ENCODE peak calls at places on chromosome 5, in eight cellular contexts. O is spleen, I is endothelial cell of umbilical vein, H is HCT116, T is suprapubic skin, B is H54, Q is A549, Z is uterus. R is an unnamed sample.

GRCh38 chr5:98700730-98701129 is 72.7 kb upstream of the RGMB start:
- DNase-seq in O (no peak), I (no peak), H (no peak), T (no peak), B (no peak), Q (no peak), Z (no peak), R (no peak)

GRCh38 chr5:78587081-78587774 is 61.3 kb downstream of the LHFPL2 start:
- DNase-seq in O (no peak), I (no peak), H (no peak), T (no peak), B (no peak), Q (no peak), Z (no peak), R (peak)

GRCh38 chr5:169527863-169528262 is 55.7 kb upstream of the SPDL1 start:
- DNase-seq in O (no peak), I (no peak), H (no peak), T (no peak), B (no peak), Q (no peak), Z (no peak), R (no peak)

GRCh38 chr5:148740966-148741742 is 85.3 kb upstream of the ADRB2 start:
- DNase-seq in O (no peak), I (peak), H (peak), T (no peak), B (peak), Q (peak), Z (no peak), R (peak)

GRCh38 chr5:126516133-126516532 is 78.9 kb downstream of the ALDH7A1 start:
- DNase-seq in O (no peak), I (no peak), H (no peak), T (no peak), B (no peak), Q (no peak), Z (no peak), R (no peak)

GRCh38 chr5:29238115-29238514 is 1955.4 kb upstream of the CDH6 start:
- DNase-seq in O (no peak), I (no peak), H (no peak), T (no peak), B (no peak), Q (no peak), Z (no peak), R (no peak)

GRCh38 chr5:134053840-134054338 is 49.1 kb upstream of the VDAC1 start:
- DNase-seq in O (no peak), I (no peak), H (peak), T (no peak), B (peak), Q (no peak), Z (no peak), R (no peak)

GRCh38 chr5:110951373-110951791 is 120.1 kb upstream of the TSLP start:
- DNase-seq in O (no peak), I (no peak), H (no peak), T (no peak), B (no peak), Q (no peak), Z (no peak), R (no peak)

GRCh38 chr5:74956278-74956677 is 90.1 kb upstream of the FAM169A start:
- DNase-seq in O (no peak), I (no peak), H (no peak), T (no peak), B (no peak), Q (no peak), Z (no peak), R (no peak)

GRCh38 chr5:129217179-129217578 is 122.6 kb downstream of the ISOC1 start:
- DNase-seq in O (no peak), I (no peak), H (no peak), T (no peak), B (no peak), Q (no peak), Z (no peak), R (no peak)

GRCh38 chr5:172740483-172741205 is 30.4 kb downstream of the DUSP1 start:
- DNase-seq in O (no peak), I (no peak), H (no peak), T (peak), B (peak), Q (peak), Z (peak), R (no peak)

GRCh38 chr5:128896675-128897074 is 68.6 kb upstream of the SLC27A6 start:
- DNase-seq in O (no peak), I (peak), H (no peak), T (no peak), B (no peak), Q (no peak), Z (no peak), R (no peak)

GRCh38 chr5:86909461-86909881 is 291.7 kb downstream of the COX7C start:
- DNase-seq in O (no peak), I (no peak), H (no peak), T (no peak), B (no peak), Q (peak), Z (no peak), R (no peak)

GRCh38 chr5:79236970-79237734 is 1.2 kb downstream of the JMY start:
- DNase-seq in O (peak), I (peak), H (no peak), T (peak), B (no peak), Q (peak), Z (peak), R (peak)

GRCh38 chr5:90293931-90294330 is 115.6 kb downstream of the CETN3 start:
- DNase-seq in O (no peak), I (peak), H (no peak), T (no peak), B (peak), Q (peak), Z (no peak), R (no peak)

GRCh38 chr5:141680178-141680577 is 1.9 kb downstream of the ARAP3 start:
- DNase-seq in O (peak), I (no peak), H (no peak), T (no peak), B (no peak), Q (no peak), Z (no peak), R (no peak)

GRCh38 chr5:141683596-141684161 is 1.6 kb upstream of the ARAP3 start:
- DNase-seq in O (peak), I (peak), H (no peak), T (no peak), B (no peak), Q (no peak), Z (no peak), R (no peak)

GRCh38 chr5:141681695-141682641 is at the start of gene ARAP3:
- DNase-seq in O (peak), I (peak), H (peak), T (peak), B (peak), Q (peak), Z (peak), R (peak)

GRCh38 chr5:141681295-141681694 is 735 bp downstream of the ARAP3 start:
- DNase-seq in O (no peak), I (no peak), H (no peak), T (no peak), B (no peak), Q (no peak), Z (no peak), R (no peak)

DNA sequence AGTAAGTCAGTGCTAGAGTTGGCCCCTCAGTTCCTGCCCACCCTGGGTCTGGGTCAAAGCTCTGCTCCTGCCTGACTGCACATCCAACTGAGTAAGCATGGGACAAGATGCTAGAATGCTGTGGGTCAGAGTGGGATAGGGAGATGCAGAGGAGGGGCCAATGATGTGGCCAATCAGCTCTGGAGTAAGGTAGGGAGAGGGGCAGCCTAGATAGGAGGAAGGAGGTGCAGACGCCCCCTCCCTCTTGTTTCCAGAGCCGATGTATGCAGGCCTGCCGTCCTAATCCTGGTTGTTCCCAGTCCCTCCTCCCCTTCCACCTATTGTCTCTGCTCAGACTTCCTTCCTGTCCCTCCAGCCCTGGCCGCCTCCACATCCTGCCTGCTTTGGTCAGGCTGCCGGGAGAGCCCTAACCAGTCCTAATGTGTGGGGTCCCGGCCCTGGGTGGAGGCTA is 1.3 kb downstream of the ARAP3 start:
- DNase-seq in O (no peak), I (peak), H (no peak), T (no peak), B (no peak), Q (no peak), Z (peak), R (no peak)
- TF ChIP-seq POLR2A in O (no peak), I (peak), H (no peak), T (no peak), B (no peak), Q (no peak), Z (no peak), R (no peak)

GRCh38 chr5:179837076-179838011 is 16.6 kb downstream of the SQSTM1 start:
- DNase-seq in O (peak), I (no peak), H (no peak), T (no peak), B (no peak), Q (no peak), Z (no peak), R (no peak)
- TF ChIP-seq POLR2A in O (no peak), I (no peak), H (no peak), T (no peak), B (no peak), Q (no peak), Z (no peak), R (peak)

DNA sequence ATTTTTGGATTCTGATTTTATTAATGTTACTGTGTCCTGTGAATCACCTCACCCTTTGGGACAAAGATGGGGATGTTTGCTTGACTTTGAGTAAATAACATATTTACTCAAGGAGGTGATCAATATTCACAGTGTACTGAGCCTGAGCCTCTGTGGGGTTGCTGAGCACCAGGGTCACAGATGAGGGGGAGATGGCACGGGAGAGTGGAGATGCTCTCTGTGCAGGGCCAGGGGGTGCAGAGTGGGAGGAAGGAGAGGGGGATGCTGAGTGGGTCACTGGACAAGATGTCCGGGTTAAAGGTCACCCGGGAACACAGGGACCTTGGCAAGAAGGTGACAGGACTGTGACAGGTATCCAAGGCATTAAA is 4.0 kb downstream of the SQSTM1 start:
- DNase-seq in O (no peak), I (no peak), H (no peak), T (no peak), B (no peak), Q (no peak), Z (no peak), R (no peak)
- TF ChIP-seq POLR2A in O (no peak), I (no peak), H (no peak), T (no peak), B (no peak), Q (no peak), Z (no peak), R (no peak)

GRCh38 chr5:1799602-1800469 is at the start of gene MRPL36:
- DNase-seq in O (peak), I (peak), H (peak), T (peak), B (peak), Q (peak), Z (peak), R (peak)
- TF ChIP-seq POLR2A in O (peak), I (peak), H (peak), T (peak), B (peak), Q (peak), Z (peak), R (peak)

GRCh38 chr5:136192015-136192525 is 892 bp downstream of the SMIM32 start:
- DNase-seq in O (peak), I (no peak), H (no peak), T (no peak), B (no peak), Q (no peak), Z (no peak), R (peak)

GRCh38 chr5:136193396-136193935 is 504 bp upstream of the SMIM32 start:
- DNase-seq in O (peak), I (no peak), H (no peak), T (no peak), B (no peak), Q (no peak), Z (no peak), R (no peak)

GRCh38 chr5:136190904-136191303 is 2.1 kb downstream of the SMIM32 start:
- DNase-seq in O (no peak), I (no peak), H (no peak), T (no peak), B (no peak), Q (no peak), Z (no peak), R (no peak)

GRCh38 chr5:136192526-136193395 is at the start of gene SMIM32:
- DNase-seq in O (peak), I (peak), H (no peak), T (no peak), B (no peak), Q (no peak), Z (no peak), R (no peak)

GRCh38 chr5:136191304-136192014 is 1.5 kb downstream of the SMIM32 start:
- DNase-seq in O (peak), I (peak), H (no peak), T (no peak), B (no peak), Q (no peak), Z (no peak), R (no peak)
- TF ChIP-seq POLR2A in O (no peak), I (no peak), H (no peak), T (no peak), B (no peak), Q (no peak), Z (no peak), R (no peak)

DNA sequence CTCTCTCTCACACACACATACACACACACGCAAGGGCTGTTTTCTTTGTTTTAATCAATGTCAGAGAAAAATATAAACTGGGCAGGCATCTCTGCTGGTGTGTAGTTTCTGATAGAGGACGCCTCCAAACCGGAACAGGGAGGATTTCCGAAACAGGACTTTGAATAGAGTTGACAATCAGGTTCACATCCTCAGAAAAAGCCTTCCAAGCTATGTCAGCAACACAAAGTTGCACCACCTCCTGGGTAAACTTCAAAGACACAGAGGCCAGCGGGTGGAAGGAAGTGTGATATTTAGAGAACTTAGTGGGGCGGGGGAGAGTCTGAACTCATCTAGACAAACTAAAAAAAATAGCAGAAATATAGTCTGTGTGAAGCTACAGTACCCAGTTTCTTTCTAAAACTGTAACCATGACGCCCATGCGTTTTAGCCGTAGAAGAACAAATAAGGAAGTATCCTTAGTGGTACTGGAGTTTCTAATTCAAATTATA is 1.2 kb downstream of the ST8SIA4 start:
- DNase-seq in O (peak), I (peak), H (no peak), T (peak), B (no peak), Q (peak), Z (peak), R (peak)
- TF ChIP-seq POLR2A in O (peak), I (no peak), H (no peak), T (no peak), B (no peak), Q (no peak), Z (no peak), R (no peak)

DNA sequence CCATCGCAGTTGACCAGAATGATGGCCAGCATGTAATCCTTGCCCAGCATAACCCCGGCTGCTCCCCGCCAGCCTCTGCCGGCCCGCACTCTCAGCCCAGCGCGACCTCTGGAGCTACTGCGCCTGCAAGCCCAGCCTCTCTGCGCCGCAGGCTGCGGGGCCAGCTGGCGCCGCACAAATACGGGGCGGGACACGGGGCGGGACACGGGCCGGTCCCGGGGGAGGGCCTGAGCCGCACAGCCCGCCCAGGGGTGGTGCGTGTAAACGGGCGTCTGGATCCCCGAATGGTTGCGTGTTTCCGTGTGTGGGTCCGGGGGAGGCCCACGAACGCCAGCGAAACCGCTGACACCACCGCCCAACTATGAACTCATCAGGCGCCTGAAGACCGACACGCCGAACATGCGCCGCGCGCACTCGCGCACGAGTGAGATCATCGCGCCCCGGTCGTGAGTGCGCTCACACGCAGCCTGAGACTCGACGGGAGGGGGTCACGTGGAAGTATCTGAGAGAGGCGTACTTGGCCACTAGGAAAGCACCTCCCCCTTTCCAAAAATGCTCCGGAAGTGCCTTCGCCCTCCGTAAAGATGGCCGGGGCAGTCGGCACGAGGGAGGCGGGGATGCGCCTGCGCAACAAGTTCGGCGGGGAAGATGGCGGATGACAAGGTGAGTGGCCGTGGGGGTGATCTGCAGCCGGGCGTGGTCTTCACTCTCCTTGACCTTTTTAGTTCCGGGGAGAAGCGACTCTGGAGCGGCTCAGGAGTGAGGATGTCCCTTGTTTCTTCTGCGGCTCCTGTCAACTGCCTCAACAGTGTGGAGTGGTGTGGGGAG is at the start of the genes APBB3 and SLC35A4:
- DNase-seq in O (peak), I (peak), H (peak), T (peak), B (peak), Q (peak), Z (peak), R (peak)
- TF ChIP-seq POLR2A in O (peak), I (peak), H (peak), T (peak), B (peak), Q (peak), Z (peak), R (peak)

GRCh38 chr5:43604699-43605098 is 1.7 kb downstream of the NNT start:
- DNase-seq in O (no peak), I (no peak), H (no peak), T (no peak), B (no peak), Q (no peak), Z (no peak), R (no peak)

GRCh38 chr5:43602456-43602817 is 543 bp upstream of the NNT start:
- DNase-seq in O (no peak), I (peak), H (no peak), T (peak), B (no peak), Q (peak), Z (peak), R (peak)

GRCh38 chr5:43602818-43603534 is at the start of gene NNT:
- DNase-seq in O (peak), I (peak), H (no peak), T (peak), B (peak), Q (peak), Z (peak), R (peak)

GRCh38 chr5:43601454-43602260 is 1.3 kb upstream of the NNT start:
- DNase-seq in O (no peak), I (peak), H (no peak), T (no peak), B (peak), Q (no peak), Z (no peak), R (peak)

GRCh38 chr5:43603535-43604363 is 769 bp downstream of the NNT start:
- DNase-seq in O (peak), I (peak), H (no peak), T (peak), B (no peak), Q (no peak), Z (peak), R (peak)
- TF ChIP-seq POLR2A in O (peak), I (no peak), H (no peak), T (no peak), B (no peak), Q (no peak), Z (peak), R (peak)

R was measured in erythroblast.